ENCODE peak calls at places on chromosome 18, in four cellular contexts. I is IMR-90, L is K562, O is A549. V is an unnamed sample.

GRCh38 chr18:11872479-11873136 is 21.4 kb downstream of the CHMP1B start:
- DNase-seq in I (no peak), L (peak; percentile 72), O (peak; percentile 41), V (no peak)

GRCh38 chr18:48672671-48673340 is 134.0 kb downstream of the CTIF start:
- DNase-seq in I (no peak), L (no peak), O (no peak), V (no peak)

GRCh38 chr18:657311-657997 is at the start of gene TYMS:
- DNase-seq in I (peak; percentile 51), L (peak; percentile 88), O (peak; percentile 81), V (no peak)

GRCh38 chr18:79940126-79940813 is 11.2 kb downstream of the SLC66A2 start:
- DNase-seq in I (no peak), L (no peak), O (no peak), V (no peak)

GRCh38 chr18:63197246-63197791 is 122.2 kb downstream of the BCL2 start:
- DNase-seq in I (no peak), L (no peak), O (no peak), V (no peak)

GRCh38 chr18:63078471-63078870 is 241.1 kb downstream of the BCL2 start:
- DNase-seq in I (no peak), L (no peak), O (no peak), V (peak; percentile 98)

GRCh38 chr18:9691235-9691634 is 16.9 kb upstream of the RAB31 start:
- DNase-seq in I (no peak), L (no peak), O (no peak), V (no peak)

GRCh38 chr18:62282188-62282629 is 42.9 kb upstream of the TNFRSF11A start:
- DNase-seq in I (peak; percentile 84), L (no peak), O (no peak), V (no peak)

GRCh38 chr18:72468011-72468710 is 76.0 kb downstream of the CBLN2 start:
- DNase-seq in I (no peak), L (no peak), O (no peak), V (no peak)

GRCh38 chr18:50172367-50172766 is 22.6 kb downstream of the MYO5B start:
- DNase-seq in I (no peak), L (no peak), O (no peak), V (no peak)

GRCh38 chr18:36960038-36960437 is 131.1 kb downstream of the KIAA1328 start:
- DNase-seq in I (no peak), L (no peak), O (no peak), V (no peak)

GRCh38 chr18:77131652-77132368 is 773 bp downstream of the MBP start:
- DNase-seq in I (no peak), L (no peak), O (no peak), V (no peak)

GRCh38 chr18:74898965-74899364 is 301.3 kb downstream of the ZNF407 start:
- DNase-seq in I (peak; percentile 68), L (no peak), O (no peak), V (no peak)

GRCh38 chr18:63477972-63478371 is 1.2 kb downstream of the SERPINB5 start:
- DNase-seq in I (no peak), L (no peak), O (no peak), V (no peak)

GRCh38 chr18:37484893-37485834 is 80.4 kb downstream of the CELF4 start:
- DNase-seq in I (peak; percentile 5), L (peak; percentile 71), O (peak; percentile 29), V (no peak)

GRCh38 chr18:8797206-8797605 is 91.8 kb downstream of the MTCL1 start:
- DNase-seq in I (peak; percentile 70), L (no peak), O (no peak), V (no peak)

GRCh38 chr18:50131591-50131990 is 63.4 kb downstream of the MYO5B start:
- DNase-seq in I (no peak), L (no peak), O (no peak), V (peak; percentile 48)

GRCh38 chr18:30908381-30908780 is 134.2 kb downstream of the DSC3 start:
- DNase-seq in I (no peak), L (no peak), O (no peak), V (no peak)

GRCh38 chr18:49650426-49650891 is 88.6 kb downstream of the LIPG start:
- DNase-seq in I (no peak), L (no peak), O (no peak), V (no peak)

GRCh38 chr18:59900222-59901128 is 679 bp downstream of the PMAIP1 start:
- DNase-seq in I (peak; percentile 85), L (peak; percentile 49), O (no peak), V (no peak)

GRCh38 chr18:79662051-79662450 is 17.6 kb upstream of the CTDP1 start:
- DNase-seq in I (no peak), L (no peak), O (no peak), V (no peak)

GRCh38 chr18:48927286-48928080 is 23.3 kb downstream of the SMAD7 start:
- DNase-seq in I (no peak), L (no peak), O (no peak), V (no peak)

GRCh38 chr18:80103231-80103630 is 5.8 kb upstream of the ADNP2 start:
- DNase-seq in I (peak; percentile 69), L (no peak), O (no peak), V (no peak)

GRCh38 chr18:2921778-2922177 is 75.0 kb downstream of the EMILIN2 start:
- DNase-seq in I (no peak), L (no peak), O (no peak), V (no peak)

GRCh38 chr18:32093523-32093922 is 1.8 kb downstream of the RNF138 start:
- DNase-seq in I (peak; percentile 4), L (peak; percentile 69), O (peak; percentile 11), V (no peak)

GRCh38 chr18:60189840-60190239 is 182.7 kb downstream of the MC4R start:
- DNase-seq in I (no peak), L (no peak), O (no peak), V (no peak)

GRCh38 chr18:25244170-25244569 is 107.8 kb downstream of the ZNF521 start:
- DNase-seq in I (no peak), L (no peak), O (no peak), V (no peak)

GRCh38 chr18:11767935-11768334 is 78.9 kb downstream of the GNAL start:
- DNase-seq in I (no peak), L (no peak), O (no peak), V (no peak)

GRCh38 chr18:75068682-75069435 is 140.1 kb downstream of the PTGR3 start:
- DNase-seq in I (no peak), L (no peak), O (no peak), V (no peak)

GRCh38 chr18:3264362-3264761 is 2.4 kb downstream of the MYL12B start:
- DNase-seq in I (peak; percentile 42), L (no peak), O (no peak), V (no peak)

GRCh38 chr18:25646971-25647370 is 295.0 kb upstream of the ZNF521 start:
- DNase-seq in I (peak; percentile 77), L (no peak), O (no peak), V (no peak)

GRCh38 chr18:31233550-31234306 is 71.1 kb upstream of the DSC1 start:
- DNase-seq in I (no peak), L (no peak), O (no peak), V (no peak)

GRCh38 chr18:67864677-67865340 is 348.3 kb upstream of the DSEL start:
- DNase-seq in I (peak; percentile 58), L (no peak), O (no peak), V (no peak)
- TF ChIP-seq RFX5 in I (no peak), L (no peak), O (no peak), V (no peak)

DNA sequence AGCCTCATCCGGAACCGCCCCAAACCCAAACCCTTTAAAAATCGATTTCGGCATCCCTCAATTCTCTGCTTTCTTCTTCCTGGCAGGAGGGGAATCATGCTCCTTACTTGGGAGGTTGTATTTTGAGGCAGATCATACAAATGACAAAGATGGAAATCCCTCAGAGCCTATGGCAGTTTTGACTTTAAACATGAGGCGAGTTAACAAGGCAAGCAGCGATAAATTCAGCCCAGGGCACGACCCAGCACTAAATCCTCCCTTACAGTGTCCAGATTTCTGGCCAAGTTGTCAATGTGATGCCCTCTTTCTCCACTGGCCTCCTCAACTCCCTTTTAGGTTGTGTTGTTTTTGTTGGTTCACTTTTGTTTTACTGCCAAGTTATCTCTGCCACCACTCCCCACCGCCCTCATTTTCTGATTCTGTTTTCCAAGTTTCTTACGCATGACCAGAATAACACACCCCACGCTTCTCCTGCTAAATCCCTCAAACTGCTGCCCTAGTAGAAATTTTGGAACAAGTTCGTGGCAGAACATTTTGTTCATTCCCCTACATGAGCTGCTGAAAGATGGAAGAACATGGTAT is 68.3 kb downstream of the CTAGE1 start:
- DNase-seq in I (no peak), L (no peak), O (no peak), V (no peak)
- H3K27ac ChIP-seq in I (peak overlapping the region; percentile 69), L (no peak overlapping the region), O (peak overlapping the region; percentile 81), V (no peak overlapping the region)

GRCh38 chr18:58174285-58174684 is 130.3 kb downstream of the NEDD4L start:
- DNase-seq in I (no peak), L (no peak), O (no peak), V (no peak)
- TF ChIP-seq ELK1 in I (no peak), L (no peak), O (no peak), V (no peak)

DNA sequence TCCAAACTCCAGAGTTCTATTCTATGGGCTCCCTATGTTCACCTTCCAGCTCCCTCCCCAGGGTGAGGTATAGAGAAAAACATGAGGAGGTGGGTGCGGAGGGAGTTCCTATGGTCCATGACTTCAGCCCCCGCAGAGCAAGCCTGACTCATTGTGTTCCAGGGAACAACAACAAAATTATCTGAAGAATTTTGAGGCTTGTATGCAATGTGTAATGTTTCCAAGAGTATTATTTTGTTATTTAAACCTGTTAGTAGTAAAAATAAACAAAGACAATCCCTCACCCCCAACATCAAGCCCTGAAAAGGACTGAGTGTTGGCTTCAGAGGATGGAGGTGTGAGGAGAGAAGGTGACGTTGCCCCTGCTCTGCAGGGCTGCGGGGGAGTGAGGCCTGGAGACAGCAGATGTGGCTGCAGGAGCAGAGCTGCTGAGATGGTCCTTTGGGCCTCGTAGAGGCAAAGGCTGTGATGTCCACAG is 29.0 kb downstream of the LAMA3 start:
- DNase-seq in I (peak; percentile 79), L (peak; percentile 43), O (no peak), V (no peak)
- TF ChIP-seq RFX5 in I (no peak), L (no peak), O (no peak), V (no peak)

GRCh38 chr18:21934766-21935015 is 194.1 kb downstream of the MIB1 start:
- DNase-seq in I (no peak), L (no peak), O (no peak), V (no peak)

GRCh38 chr18:21930177-21930576 is 189.6 kb downstream of the MIB1 start:
- DNase-seq in I (no peak), L (no peak), O (no peak), V (no peak)

GRCh38 chr18:21928925-21929324 is 188.3 kb downstream of the MIB1 start:
- DNase-seq in I (no peak), L (no peak), O (no peak), V (no peak)

DNA sequence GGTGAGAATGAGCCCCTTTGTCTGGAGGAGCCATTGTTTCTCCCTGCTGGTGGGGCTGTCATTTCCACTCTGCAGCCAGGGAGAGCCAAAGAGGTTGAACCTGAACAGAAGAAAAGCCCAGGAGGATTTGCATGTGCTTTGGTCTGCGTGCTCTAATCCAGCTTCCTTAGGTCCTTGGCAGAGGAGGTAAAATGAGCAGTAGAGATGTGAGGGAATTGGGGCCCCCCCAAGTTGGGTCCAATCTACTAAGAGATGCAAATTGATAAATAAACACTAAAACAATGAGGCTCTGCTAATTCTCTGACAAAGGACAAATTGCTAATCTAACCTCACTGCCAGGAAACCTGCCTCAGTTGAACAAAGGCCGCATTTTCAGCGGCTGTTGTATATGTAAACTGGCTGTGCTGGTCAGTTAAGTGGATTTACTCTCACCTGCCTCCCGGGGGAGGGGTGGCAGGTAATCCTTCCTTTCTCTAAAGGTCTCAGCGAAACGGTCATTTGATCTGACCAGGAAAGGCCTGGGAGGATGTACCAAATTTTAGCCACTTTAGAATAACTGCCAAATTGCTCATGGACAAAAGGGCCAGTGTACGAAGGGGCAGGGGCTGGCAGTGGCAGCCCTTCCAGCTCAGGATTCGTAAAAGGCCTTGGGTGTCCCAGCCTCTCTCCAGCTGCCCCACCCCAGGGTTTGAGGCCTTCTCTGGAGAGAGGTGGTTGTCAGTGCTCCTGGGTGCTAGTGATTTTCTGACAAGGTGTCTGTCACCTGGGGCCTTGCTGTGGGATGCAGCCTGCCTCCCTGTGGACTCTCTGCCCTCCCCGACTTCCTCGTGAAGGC is 193.6 kb downstream of the MIB1 start:
- DNase-seq in I (no peak), L (no peak), O (no peak), V (no peak)
- H3K27ac ChIP-seq in I (no peak overlapping the region), L (no peak overlapping the region), O (no peak overlapping the region), V (no peak overlapping the region)

V was measured in GM12878.